ENCODE peak calls at places on chromosomes 16 and 17, in six cellular contexts. R is GM18507, Q is T-helper 2 cell, P is Ammon's horn, C is HT1080, A is AG20443. D is an unnamed sample.
A peak's percentile ranks its signal among the peaks of the same experiment; 100 is the strongest.

GRCh38 chr17:11035681-11036080 is 197.8 kb upstream of the PIRT start:
- DNase-seq in R (no peak), Q (no peak), P (no peak), C (no peak), A (no peak), D (no peak)

GRCh38 chr16:35414563-35414962 is 1955.2 kb downstream of the TP53TG3F start:
- DNase-seq in R (no peak), Q (no peak), P (no peak), C (no peak), A (no peak), D (no peak)

GRCh38 chr16:80924372-80924978 is 82.2 kb downstream of the CMC2 start:
- DNase-seq in R (peak; percentile 30), Q (no peak), P (peak; percentile 49), C (peak; percentile 50), A (peak; percentile 77), D (peak; percentile 24)

GRCh38 chr17:82424001-82424862 is 5.8 kb upstream of the OGFOD3 start:
- DNase-seq in R (no peak), Q (peak; percentile 17), P (no peak), C (peak; percentile 24), A (peak; percentile 61), D (peak; percentile 40)

GRCh38 chr17:32584792-32585191 is 98.0 kb downstream of the CDK5R1 start:
- DNase-seq in R (no peak), Q (no peak), P (no peak), C (no peak), A (no peak), D (no peak)

GRCh38 chr17:77802811-77803220 is 155.7 kb upstream of the TNRC6C start:
- DNase-seq in R (no peak), Q (no peak), P (peak; percentile 65), C (no peak), A (no peak), D (no peak)

GRCh38 chr16:66878067-66878466 is 2.2 kb upstream of the PDP2 start:
- DNase-seq in R (no peak), Q (no peak), P (no peak), C (peak; percentile 37), A (no peak), D (no peak)

GRCh38 chr16:65624696-65625095 is 502.8 kb upstream of the CDH11 start:
- DNase-seq in R (no peak), Q (no peak), P (peak; percentile 14), C (no peak), A (peak; percentile 13), D (no peak)

GRCh38 chr17:77914440-77915254 is 43.9 kb upstream of the TNRC6C start:
- DNase-seq in R (no peak), Q (no peak), P (no peak), C (no peak), A (no peak), D (no peak)

GRCh38 chr16:16167927-16168326 is 55.4 kb downstream of the ABCC6 start:
- DNase-seq in R (no peak), Q (no peak), P (no peak), C (no peak), A (no peak), D (no peak)

GRCh38 chr17:36611345-36612072 is 10.1 kb downstream of the MRM1 start:
- DNase-seq in R (no peak), Q (no peak), P (no peak), C (peak; percentile 67), A (peak; percentile 42), D (peak; percentile 74)

GRCh38 chr17:61385869-61386245 is 13.8 kb upstream of the TBX2 start:
- DNase-seq in R (no peak), Q (no peak), P (no peak), C (no peak), A (no peak), D (no peak)

GRCh38 chr17:19348081-19348650 is 14.4 kb downstream of the B9D1 start:
- DNase-seq in R (no peak), Q (no peak), P (no peak), C (no peak), A (no peak), D (no peak)

GRCh38 chr16:13171313-13171712 is 269.9 kb downstream of the SHISA9 start:
- DNase-seq in R (no peak), Q (no peak), P (no peak), C (no peak), A (no peak), D (no peak)

GRCh38 chr17:64320613-64321553 is 57.8 kb upstream of the TEX2 start:
- DNase-seq in R (peak; percentile 54), Q (peak; percentile 24), P (peak; percentile 69), C (peak; percentile 73), A (peak; percentile 87), D (peak; percentile 81)

GRCh38 chr17:42337442-42337841 is 49.1 kb downstream of the STAT5A start:
- DNase-seq in R (peak; percentile 47), Q (peak; percentile 52), P (no peak), C (no peak), A (peak; percentile 92), D (no peak)

GRCh38 chr17:38453951-38454421 is 25.7 kb downstream of the ARHGAP23 start:
- DNase-seq in R (no peak), Q (no peak), P (no peak), C (peak; percentile 66), A (no peak), D (peak; percentile 41)

GRCh38 chr16:23695756-23696155 is 17.1 kb downstream of the PLK1 start:
- DNase-seq in R (no peak), Q (no peak), P (no peak), C (no peak), A (no peak), D (no peak)

GRCh38 chr16:440627-441026 is 15.2 kb downstream of the RAB11FIP3 start:
- DNase-seq in R (no peak), Q (no peak), P (no peak), C (no peak), A (no peak), D (no peak)

GRCh38 chr17:44203731-44204452 is 4.2 kb upstream of the ATXN7L3 start:
- DNase-seq in R (no peak), Q (peak; percentile 45), P (peak; percentile 43), C (peak; percentile 56), A (peak; percentile 54), D (peak; percentile 48)

GRCh38 chr16:67279296-67280089 is at the start of gene PLEKHG4:
- DNase-seq in R (peak; percentile 92), Q (peak; percentile 62), P (peak; percentile 28), C (no peak), A (peak; percentile 94), D (peak; percentile 56)

GRCh38 chr17:16479264-16479663 is 12.7 kb downstream of the LRRC75A start:
- DNase-seq in R (no peak), Q (no peak), P (no peak), C (no peak), A (no peak), D (no peak)

GRCh38 chr16:85424260-85425060 is 188.7 kb upstream of the GSE1 start:
- DNase-seq in R (no peak), Q (no peak), P (no peak), C (no peak), A (no peak), D (no peak)

GRCh38 chr16:72189865-72190371 is 18.0 kb upstream of the PMFBP1 start:
- DNase-seq in R (no peak), Q (no peak), P (no peak), C (peak; percentile 65), A (no peak), D (peak; percentile 64)

GRCh38 chr17:15942207-15942833 is 2.6 kb upstream of the ADORA2B start:
- DNase-seq in R (no peak), Q (no peak), P (no peak), C (peak; percentile 59), A (peak; percentile 5), D (peak; percentile 22)

GRCh38 chr16:65414284-65414984 is 292.6 kb upstream of the CDH11 start:
- DNase-seq in R (no peak), Q (no peak), P (no peak), C (peak; percentile 85), A (peak; percentile 78), D (peak; percentile 86)

GRCh38 chr17:45347451-45347850 is 30.6 kb upstream of the MAP3K14 start:
- DNase-seq in R (no peak), Q (no peak), P (no peak), C (no peak), A (no peak), D (no peak)

GRCh38 chr17:61404702-61405046 is 5.0 kb downstream of the TBX2 start:
- DNase-seq in R (no peak), Q (no peak), P (no peak), C (no peak), A (no peak), D (no peak)

GRCh38 chr16:76176153-76176552 is 101.0 kb upstream of the CNTNAP4 start:
- DNase-seq in R (peak; percentile 2), Q (no peak), P (no peak), C (no peak), A (no peak), D (no peak)